ENCODE peak calls at places on chromosomes 3 and 15, in nine cellular contexts. R is CD4-positive, CD25-positive, alpha-beta regulatory T cell; B is cardiac muscle cell; M is adrenal gland; K is H9; S is PC-3; N is lung; Z is left ventricle myocardium inferior; J is Panc1. H is an unnamed sample.

GRCh38 chr3:126672340-126672739 is 17.4 kb upstream of the TXNRD3 start:
- DNase-seq in R (no peak), B (no peak), M (no peak), K (peak; percentile 15), S (no peak), N (no peak), Z (no peak), J (no peak), H (no peak)

GRCh38 chr3:116254535-116254934 is 190.8 kb downstream of the LSAMP start:
- DNase-seq in R (no peak), B (no peak), M (no peak), K (no peak), S (no peak), N (no peak), Z (no peak), J (no peak), H (no peak)

GRCh38 chr3:153052096-153052460 is 109.9 kb upstream of the RAP2B start:
- DNase-seq in R (no peak), B (peak; percentile 43), M (peak; percentile 17), K (no peak), S (peak; percentile 98), N (no peak), Z (no peak), J (peak; percentile 73), H (no peak)

GRCh38 chr3:187919018-187919417 is 173.8 kb upstream of the BCL6 start:
- DNase-seq in R (peak; percentile 88), B (no peak), M (no peak), K (no peak), S (no peak), N (no peak), Z (no peak), J (no peak), H (no peak)

GRCh38 chr3:143935678-143936077 is 35.9 kb upstream of the DIPK2A start:
- DNase-seq in R (no peak), B (no peak), M (no peak), K (no peak), S (peak; percentile 6), N (no peak), Z (no peak), J (no peak), H (no peak)

GRCh38 chr3:50204804-50205718 is at the start of gene SLC38A3:
- DNase-seq in R (no peak), B (peak; percentile 85), M (no peak), K (peak; percentile 78), S (no peak), N (no peak), Z (peak; percentile 35), J (no peak), H (no peak)

GRCh38 chr3:178900244-178900643 is 171.4 kb downstream of the ZMAT3 start:
- DNase-seq in R (no peak), B (no peak), M (no peak), K (no peak), S (no peak), N (no peak), Z (no peak), J (no peak), H (no peak)

GRCh38 chr3:156812521-156813335 is 13.4 kb upstream of the LEKR1 start:
- DNase-seq in R (peak; percentile 63), B (no peak), M (no peak), K (no peak), S (peak; percentile 67), N (no peak), Z (no peak), J (peak; percentile 82), H (no peak)

GRCh38 chr3:182436547-182436946 is 356.8 kb upstream of the ATP11B start:
- DNase-seq in R (no peak), B (no peak), M (no peak), K (no peak), S (peak; percentile 83), N (no peak), Z (no peak), J (no peak), H (no peak)

GRCh38 chr3:170320471-170321121 is 36.9 kb upstream of the SKIL start:
- DNase-seq in R (no peak), B (no peak), M (no peak), K (no peak), S (no peak), N (no peak), Z (no peak), J (no peak), H (no peak)

GRCh38 chr3:37861540-37862051 is at the start of gene CTDSPL:
- DNase-seq in R (no peak), B (peak; percentile 76), M (peak; percentile 45), K (peak; percentile 60), S (peak; percentile 41), N (peak; percentile 55), Z (peak; percentile 56), J (no peak), H (no peak)

GRCh38 chr3:57787867-57788623 is 31.9 kb downstream of the SLMAP start:
- DNase-seq in R (peak; percentile 39), B (no peak), M (peak; percentile 55), K (no peak), S (peak; percentile 56), N (no peak), Z (no peak), J (no peak), H (no peak)

GRCh38 chr3:119933197-119933596 is 151.3 kb downstream of the NR1I2 start:
- DNase-seq in R (no peak), B (no peak), M (no peak), K (no peak), S (no peak), N (no peak), Z (no peak), J (no peak), H (no peak)

GRCh38 chr3:102068327-102068726 is 219.0 kb downstream of the NFKBIZ start:
- DNase-seq in R (no peak), B (no peak), M (no peak), K (no peak), S (peak; percentile 62), N (no peak), Z (no peak), J (no peak), H (no peak)

GRCh38 chr15:33132722-33133345 is 61.7 kb downstream of the FMN1 start:
- DNase-seq in R (peak; percentile 16), B (peak; percentile 73), M (no peak), K (peak; percentile 52), S (peak; percentile 85), N (peak; percentile 42), Z (no peak), J (peak; percentile 38), H (no peak)

GRCh38 chr15:74179983-74180688 is 6.6 kb downstream of the ISLR start:
- DNase-seq in R (no peak), B (no peak), M (no peak), K (no peak), S (peak; percentile 75), N (no peak), Z (peak; percentile 44), J (no peak), H (no peak)

GRCh38 chr3:166484470-166484869 is 647.2 kb upstream of the BCHE start:
- DNase-seq in R (no peak), B (no peak), M (no peak), K (no peak), S (no peak), N (no peak), Z (no peak), J (no peak), H (no peak)

GRCh38 chr15:94080989-94081605 is 150.3 kb upstream of the MCTP2 start:
- DNase-seq in R (no peak), B (no peak), M (no peak), K (no peak), S (peak; percentile 23), N (no peak), Z (no peak), J (no peak), H (no peak)

GRCh38 chr15:98649621-98649995 is 1.3 kb downstream of the IGF1R start:
- DNase-seq in R (peak; percentile 46), B (peak; percentile 59), M (peak; percentile 51), K (no peak), S (no peak), N (peak; percentile 43), Z (peak; percentile 56), J (no peak), H (no peak)
- H3K27ac ChIP-seq in R (peak overlapping the region; percentile 80), B (no peak overlapping the region), M (peak overlapping the region; percentile 85), K (no peak overlapping the region), S (no peak overlapping the region), N (peak overlapping the region; percentile 98), Z (peak overlapping the region; percentile 98), J (peak overlapping the region; percentile 74), H (peak overlapping the region; percentile 35)

GRCh38 chr15:78811825-78812183 is 540 bp upstream of the ADAMTS7 start:
- DNase-seq in R (no peak), B (no peak), M (no peak), K (no peak), S (no peak), N (no peak), Z (peak; percentile 34), J (no peak), H (no peak)
- H3K27ac ChIP-seq in R (no peak overlapping the region), B (peak overlapping the region; percentile 53), M (peak overlapping the region; percentile 72), K (no peak overlapping the region), S (no peak overlapping the region), N (peak overlapping the region; percentile 86), Z (peak overlapping the region; percentile 93), J (no peak overlapping the region), H (no peak overlapping the region)

GRCh38 chr3:8848696-8849131 is 79.3 kb upstream of the OXTR start:
- DNase-seq in R (no peak), B (no peak), M (no peak), K (no peak), S (peak; percentile 29), N (no peak), Z (no peak), J (no peak), H (no peak)
- H3K27ac ChIP-seq in R (no peak overlapping the region), B (no peak overlapping the region), M (no peak overlapping the region), K (no peak overlapping the region), S (no peak overlapping the region), N (no peak overlapping the region), Z (peak overlapping the region; percentile 37), J (no peak overlapping the region), H (no peak overlapping the region)

GRCh38 chr15:64071931-64072765 is 21.5 kb downstream of the CIAO2A start:
- DNase-seq in R (no peak), B (no peak), M (no peak), K (no peak), S (peak; percentile 62), N (no peak), Z (no peak), J (no peak), H (no peak)

GRCh38 chr15:64068133-64068532 is 21.8 kb upstream of the DAPK2 start:
- DNase-seq in R (peak; percentile 36), B (no peak), M (no peak), K (no peak), S (no peak), N (no peak), Z (no peak), J (no peak), H (no peak)

GRCh38 chr15:64067564-64068030 is 21.3 kb upstream of the DAPK2 start:
- DNase-seq in R (peak; percentile 63), B (peak; percentile 75), M (peak; percentile 63), K (peak; percentile 83), S (peak; percentile 73), N (peak; percentile 70), Z (peak; percentile 25), J (no peak), H (no peak)

GRCh38 chr15:64070965-64071851 is 22.4 kb downstream of the CIAO2A start:
- DNase-seq in R (no peak), B (no peak), M (peak; percentile 93), K (no peak), S (peak; percentile 75), N (peak; percentile 50), Z (no peak), J (peak; percentile 76), H (peak; percentile 17)

DNA sequence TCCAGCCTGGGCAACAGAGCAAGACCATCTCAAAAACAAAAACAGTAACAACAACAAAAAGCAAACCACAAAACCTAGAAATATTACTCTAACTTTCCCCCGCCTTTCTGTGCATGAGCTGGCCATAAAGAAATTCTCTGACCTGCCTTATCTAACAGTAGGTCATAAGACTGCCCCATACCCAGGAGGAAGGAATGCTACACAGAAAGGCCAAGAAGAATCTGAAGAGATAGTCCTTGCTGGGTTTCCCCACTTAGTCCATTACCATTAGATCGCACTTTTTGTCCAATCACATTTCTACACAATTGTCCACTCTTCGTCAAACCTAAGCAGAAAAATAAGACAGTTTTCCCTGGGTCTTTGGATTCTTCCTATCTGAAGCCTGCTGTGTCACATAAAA is 23.5 kb downstream of the CIAO2A start:
- DNase-seq in R (no peak), B (no peak), M (no peak), K (no peak), S (no peak), N (no peak), Z (no peak), J (no peak), H (no peak)
- H3K27ac ChIP-seq in R (no peak overlapping the region), B (no peak overlapping the region), M (peak overlapping the region; percentile 87), K (no peak overlapping the region), S (no peak overlapping the region), N (no peak overlapping the region), Z (peak overlapping the region; percentile 72), J (no peak overlapping the region), H (no peak overlapping the region)